ENCODE peak calls at places on chromosomes 4 and X, in nine cellular contexts. F, A, Q, H, O, J, V, E and X are unnamed samples.

GRCh38 chr4:94410678-94411206 is 41.0 kb upstream of the PDLIM5 start:
- DNase-seq in F (peak), A (no peak), Q (no peak), H (no peak), O (no peak), J (peak), V (no peak), E (no peak), X (peak)

GRCh38 chrX:40468033-40468979 is 112.5 kb upstream of the ATP6AP2 start:
- DNase-seq in F (no peak), A (no peak), Q (peak), H (no peak), O (peak), J (peak), V (no peak), E (peak), X (peak)

GRCh38 chr4:77881460-77882295 is 19.0 kb downstream of the MRPL1 start:
- DNase-seq in F (no peak), A (no peak), Q (no peak), H (no peak), O (no peak), J (peak), V (no peak), E (peak), X (no peak)

GRCh38 chr4:72568959-72569718 is at the start of gene ADAMTS3:
- DNase-seq in F (peak), A (no peak), Q (peak), H (no peak), O (no peak), J (peak), V (peak), E (peak), X (peak)

GRCh38 chr4:121951570-121952110 is at the start of gene TRPC3:
- DNase-seq in F (peak), A (peak), Q (no peak), H (no peak), O (no peak), J (peak), V (no peak), E (peak), X (no peak)

GRCh38 chr4:95091272-95091671 is 333.5 kb downstream of the BMPR1B start:
- DNase-seq in F (no peak), A (no peak), Q (no peak), H (no peak), O (no peak), J (peak), V (no peak), E (no peak), X (no peak)

GRCh38 chr4:111689214-111689613 is 456.0 kb upstream of the FAM241A start:
- DNase-seq in F (no peak), A (no peak), Q (no peak), H (no peak), O (no peak), J (peak), V (peak), E (peak), X (no peak)

GRCh38 chrX:7147431-7147977 is at the start of gene STS:
- DNase-seq in F (peak), A (peak), Q (peak), H (peak), O (no peak), J (peak), V (peak), E (peak), X (peak)

GRCh38 chr4:184395451-184395917 is 78.9 kb downstream of the IRF2 start:
- DNase-seq in F (no peak), A (no peak), Q (no peak), H (no peak), O (no peak), J (no peak), V (no peak), E (no peak), X (no peak)

GRCh38 chr4:181548873-181549541 is 694.2 kb upstream of the TENM3 start:
- DNase-seq in F (no peak), A (no peak), Q (peak), H (no peak), O (peak), J (peak), V (no peak), E (peak), X (peak)

GRCh38 chr4:187942968-187943367 is 52.6 kb upstream of the ZFP42 start:
- DNase-seq in F (no peak), A (no peak), Q (no peak), H (no peak), O (no peak), J (no peak), V (no peak), E (no peak), X (no peak)

GRCh38 chr4:1244978-1245471 is 3.9 kb downstream of the CTBP1 start:
- DNase-seq in F (no peak), A (no peak), Q (no peak), H (no peak), O (no peak), J (no peak), V (peak), E (no peak), X (no peak)

GRCh38 chrX:112784692-112785091 is 55.9 kb downstream of the AMOT start:
- DNase-seq in F (no peak), A (no peak), Q (no peak), H (no peak), O (no peak), J (no peak), V (no peak), E (no peak), X (no peak)

GRCh38 chr4:142815834-142816233 is 30.3 kb downstream of the INPP4B start:
- DNase-seq in F (peak), A (no peak), Q (no peak), H (no peak), O (no peak), J (peak), V (no peak), E (peak), X (no peak)

GRCh38 chrX:17635231-17635630 is 102.1 kb upstream of the SCML1 start:
- DNase-seq in F (no peak), A (no peak), Q (peak), H (no peak), O (no peak), J (peak), V (no peak), E (no peak), X (no peak)

GRCh38 chrX:111822191-111822590 is 53.8 kb upstream of the TRPC5OS start:
- DNase-seq in F (no peak), A (no peak), Q (no peak), H (no peak), O (no peak), J (no peak), V (no peak), E (no peak), X (no peak)

GRCh38 chr4:40446785-40447184 is 111.7 kb downstream of the CHRNA9 start:
- DNase-seq in F (no peak), A (no peak), Q (no peak), H (no peak), O (no peak), J (no peak), V (no peak), E (no peak), X (no peak)

GRCh38 chr4:23853986-23854385 is 35.9 kb downstream of the PPARGC1A start:
- DNase-seq in F (no peak), A (no peak), Q (no peak), H (no peak), O (no peak), J (no peak), V (no peak), E (no peak), X (no peak)

GRCh38 chr4:108210989-108211725 is 42.4 kb upstream of the LEF1 start:
- DNase-seq in F (no peak), A (no peak), Q (no peak), H (no peak), O (no peak), J (no peak), V (no peak), E (no peak), X (no peak)

GRCh38 chr4:71231073-71231752 is 107.6 kb upstream of the SLC4A4 start:
- DNase-seq in F (peak), A (no peak), Q (no peak), H (no peak), O (no peak), J (peak), V (peak), E (peak), X (peak)

GRCh38 chr4:106079616-106080015 is 184.3 kb downstream of the NPNT start:
- DNase-seq in F (no peak), A (no peak), Q (no peak), H (no peak), O (no peak), J (no peak), V (no peak), E (no peak), X (peak)

GRCh38 chrX:111719426-111720210 is 38.6 kb downstream of the ALG13 start:
- DNase-seq in F (no peak), A (no peak), Q (no peak), H (no peak), O (no peak), J (peak), V (no peak), E (peak), X (peak)

GRCh38 chr4:26459756-26460530 is 30.3 kb downstream of the CCKAR start:
- DNase-seq in F (peak), A (no peak), Q (no peak), H (no peak), O (no peak), J (no peak), V (no peak), E (peak), X (no peak)

GRCh38 chr4:8761167-8761823 is 110.3 kb downstream of the HMX1 start:
- DNase-seq in F (no peak), A (no peak), Q (no peak), H (no peak), O (no peak), J (no peak), V (peak), E (no peak), X (no peak)

GRCh38 chrX:70292788-70293187 is 2.9 kb downstream of the KIF4A start:
- DNase-seq in F (peak), A (no peak), Q (no peak), H (no peak), O (no peak), J (peak), V (no peak), E (peak), X (no peak)